ENCODE peak calls at places on chromosomes 16 and 17, in ten cellular contexts. X, J, G, M, T, O, I, C, B and Q are unnamed samples.

GRCh38 chr16:4923853-4924252 is 13.1 kb downstream of the PPL start:
- DNase-seq in X (no peak), J (no peak), G (no peak), M (no peak), T (no peak), O (no peak), I (no peak), C (no peak), B (no peak), Q (no peak)

GRCh38 chr16:58026705-58027340 is 1.3 kb downstream of the MMP15 start:
- DNase-seq in X (no peak), J (no peak), G (no peak), M (no peak), T (no peak), O (no peak), I (no peak), C (no peak), B (no peak), Q (no peak)

GRCh38 chr17:55903028-55903690 is 152.3 kb downstream of the PCTP start:
- DNase-seq in X (no peak), J (no peak), G (no peak), M (no peak), T (no peak), O (no peak), I (no peak), C (no peak), B (peak), Q (no peak)

GRCh38 chr16:49277766-49278566 is 3.7 kb downstream of the CBLN1 start:
- DNase-seq in X (no peak), J (no peak), G (no peak), M (no peak), T (no peak), O (no peak), I (no peak), C (no peak), B (no peak), Q (no peak)

GRCh38 chr16:13390093-13390985 is 488.9 kb downstream of the SHISA9 start:
- DNase-seq in X (no peak), J (no peak), G (no peak), M (no peak), T (no peak), O (peak), I (no peak), C (no peak), B (no peak), Q (no peak)

GRCh38 chr17:17533901-17534441 is 37.8 kb upstream of the RASD1 start:
- DNase-seq in X (no peak), J (no peak), G (no peak), M (no peak), T (no peak), O (no peak), I (no peak), C (no peak), B (no peak), Q (no peak)

GRCh38 chr17:29113334-29113733 is 66.9 kb downstream of the MYO18A start:
- DNase-seq in X (no peak), J (no peak), G (no peak), M (no peak), T (no peak), O (no peak), I (no peak), C (no peak), B (no peak), Q (no peak)

GRCh38 chr16:28491080-28491969 is 549 bp downstream of the CLN3 start:
- DNase-seq in X (no peak), J (peak), G (peak), M (peak), T (peak), O (peak), I (no peak), C (no peak), B (no peak), Q (no peak)

GRCh38 chr17:8123695-8124349 is at the start of gene HES7:
- DNase-seq in X (no peak), J (no peak), G (no peak), M (peak), T (no peak), O (no peak), I (no peak), C (peak), B (no peak), Q (no peak)

GRCh38 chr17:73478768-73479424 is 165.3 kb downstream of the SDK2 start:
- DNase-seq in X (no peak), J (no peak), G (no peak), M (no peak), T (no peak), O (no peak), I (no peak), C (no peak), B (no peak), Q (no peak)

GRCh38 chr17:38745545-38745944 is 2.6 kb downstream of the PCGF2 start:
- DNase-seq in X (no peak), J (no peak), G (no peak), M (no peak), T (no peak), O (no peak), I (no peak), C (no peak), B (no peak), Q (no peak)

GRCh38 chr16:75908718-75909117 is 182.4 kb upstream of the CPHXL start:
- DNase-seq in X (no peak), J (no peak), G (no peak), M (no peak), T (no peak), O (no peak), I (no peak), C (no peak), B (no peak), Q (no peak)

GRCh38 chr16:27824006-27824405 is 239.5 kb downstream of the GSG1L start:
- DNase-seq in X (no peak), J (no peak), G (no peak), M (peak), T (no peak), O (no peak), I (no peak), C (no peak), B (no peak), Q (no peak)

GRCh38 chr16:52535076-52535475 is 11.9 kb downstream of the TOX3 start:
- DNase-seq in X (no peak), J (no peak), G (no peak), M (no peak), T (no peak), O (no peak), I (no peak), C (no peak), B (no peak), Q (no peak)

GRCh38 chr16:30533748-30534367 is 800 bp downstream of the ZNF747 start:
- DNase-seq in X (peak), J (no peak), G (no peak), M (no peak), T (no peak), O (no peak), I (no peak), C (peak), B (no peak), Q (no peak)

GRCh38 chr16:57694556-57695377 is at the start of gene DRC7:
- DNase-seq in X (no peak), J (peak), G (no peak), M (no peak), T (no peak), O (peak), I (no peak), C (peak), B (no peak), Q (no peak)

GRCh38 chr16:85690469-85691064 is 1.8 kb upstream of the GINS2 start:
- DNase-seq in X (no peak), J (no peak), G (no peak), M (no peak), T (no peak), O (no peak), I (no peak), C (no peak), B (no peak), Q (no peak)

GRCh38 chr17:65557349-65558310 is 3.8 kb downstream of the AXIN2 start:
- DNase-seq in X (peak), J (no peak), G (peak), M (no peak), T (no peak), O (no peak), I (no peak), C (peak), B (no peak), Q (peak)

GRCh38 chr17:67051155-67051538 is 6.8 kb downstream of the CACNG1 start:
- DNase-seq in X (no peak), J (no peak), G (no peak), M (no peak), T (no peak), O (no peak), I (no peak), C (no peak), B (no peak), Q (no peak)

GRCh38 chr17:65220732-65221131 is 83.6 kb downstream of the RGS9 start:
- DNase-seq in X (no peak), J (no peak), G (no peak), M (no peak), T (no peak), O (no peak), I (no peak), C (peak), B (no peak), Q (no peak)

GRCh38 chr16:86777098-86777946 is 199.0 kb downstream of the FOXL1 start:
- DNase-seq in X (no peak), J (no peak), G (no peak), M (peak), T (no peak), O (no peak), I (no peak), C (no peak), B (no peak), Q (no peak)

GRCh38 chr17:5443728-5444127 is 4.8 kb upstream of the C1QBP start:
- DNase-seq in X (no peak), J (no peak), G (no peak), M (no peak), T (no peak), O (no peak), I (no peak), C (no peak), B (no peak), Q (no peak)

GRCh38 chr17:54749157-54749556 is 151.5 kb upstream of the TOM1L1 start:
- DNase-seq in X (no peak), J (no peak), G (no peak), M (no peak), T (no peak), O (no peak), I (no peak), C (peak), B (no peak), Q (no peak)

GRCh38 chr17:55734128-55734781 is 11.6 kb upstream of the TMEM100 start:
- DNase-seq in X (no peak), J (no peak), G (no peak), M (no peak), T (no peak), O (no peak), I (no peak), C (peak), B (no peak), Q (no peak)

GRCh38 chr17:15414502-15415348 is 52.7 kb downstream of the CDRT4 start:
- DNase-seq in X (no peak), J (no peak), G (no peak), M (no peak), T (no peak), O (no peak), I (no peak), C (no peak), B (no peak), Q (no peak)

GRCh38 chr16:85259831-85260165 is 147.5 kb upstream of the CIBAR2 start:
- DNase-seq in X (no peak), J (no peak), G (no peak), M (no peak), T (no peak), O (no peak), I (no peak), C (no peak), B (no peak), Q (no peak)

GRCh38 chr17:42101513-42102292 is 3.4 kb upstream of the ZNF385C start:
- DNase-seq in X (peak), J (no peak), G (peak), M (peak), T (peak), O (peak), I (no peak), C (peak), B (peak), Q (peak)

GRCh38 chr16:15502041-15502725 is 67.8 kb downstream of the BMERB1 start:
- DNase-seq in X (no peak), J (no peak), G (no peak), M (no peak), T (no peak), O (no peak), I (no peak), C (peak), B (peak), Q (no peak)

GRCh38 chr16:11571549-11571948 is 15.2 kb downstream of the LITAF start:
- DNase-seq in X (no peak), J (no peak), G (no peak), M (no peak), T (no peak), O (no peak), I (no peak), C (no peak), B (no peak), Q (no peak)

GRCh38 chr16:71658771-71659170 is 32.8 kb downstream of the MARVELD3 start:
- DNase-seq in X (no peak), J (no peak), G (no peak), M (no peak), T (no peak), O (no peak), I (no peak), C (no peak), B (no peak), Q (no peak)

GRCh38 chr16:50634947-50635346 is 46.2 kb downstream of the SNX20 start:
- DNase-seq in X (no peak), J (no peak), G (no peak), M (no peak), T (no peak), O (no peak), I (no peak), C (no peak), B (no peak), Q (no peak)

GRCh38 chr16:87874639-87875472 is 5.5 kb upstream of the SLC7A5 start:
- DNase-seq in X (peak), J (no peak), G (no peak), M (no peak), T (peak), O (peak), I (no peak), C (no peak), B (no peak), Q (no peak)

GRCh38 chr16:20359997-20360396 is 7.5 kb upstream of the UMOD start:
- DNase-seq in X (no peak), J (no peak), G (no peak), M (no peak), T (no peak), O (no peak), I (no peak), C (no peak), B (no peak), Q (no peak)

GRCh38 chr16:24036038-24036543 is 200.3 kb downstream of the PRKCB start:
- DNase-seq in X (no peak), J (no peak), G (no peak), M (no peak), T (no peak), O (no peak), I (no peak), C (no peak), B (no peak), Q (no peak)

GRCh38 chr17:39239640-39240314 is 14.0 kb upstream of the STAC2 start:
- DNase-seq in X (peak), J (no peak), G (peak), M (peak), T (peak), O (peak), I (no peak), C (no peak), B (no peak), Q (peak)

GRCh38 chr17:1562178-1562643 is 381 bp downstream of the PITPNA start:
- DNase-seq in X (peak), J (no peak), G (no peak), M (no peak), T (no peak), O (peak), I (no peak), C (no peak), B (peak), Q (no peak)